ENCODE peak calls at places on chromosome 3, in nine cellular contexts. S is B cell, T is psoas muscle, L is kidney, H is mesothelial cell of epicardium, Y is Panc1, V is endodermal cell, G is NB4, J is omental fat pad. O is an unnamed sample.
A peak's percentile ranks its signal among the peaks of the same experiment; 100 is the strongest.

GRCh38 chr3:160280836-160281235 is 55.6 kb downstream of the C3orf80 start:
- DNase-seq in S (no peak), T (no peak), L (no peak), H (no peak), Y (no peak), V (no peak), G (no peak), J (no peak), O (no peak)

GRCh38 chr3:194124221-194124620 is 11.7 kb upstream of the HES1 start:
- DNase-seq in S (no peak), T (no peak), L (no peak), H (no peak), Y (no peak), V (no peak), G (no peak), J (no peak), O (no peak)

GRCh38 chr3:142912440-142913172 is 23.7 kb upstream of the PCOLCE2 start:
- DNase-seq in S (no peak), T (no peak), L (no peak), H (no peak), Y (no peak), V (no peak), G (no peak), J (no peak), O (no peak)

GRCh38 chr3:121595765-121596406 is 2.7 kb downstream of the FBXO40 start:
- DNase-seq in S (no peak), T (no peak), L (no peak), H (no peak), Y (no peak), V (no peak), G (no peak), J (no peak), O (no peak)

GRCh38 chr3:6229778-6230410 is 631.0 kb upstream of the GRM7 start:
- DNase-seq in S (no peak), T (no peak), L (no peak), H (no peak), Y (no peak), V (no peak), G (no peak), J (no peak), O (no peak)

GRCh38 chr3:126464997-126465396 is 10.7 kb downstream of the ZXDC start:
- DNase-seq in S (no peak), T (no peak), L (peak; percentile 67), H (no peak), Y (no peak), V (no peak), G (no peak), J (no peak), O (no peak)

GRCh38 chr3:71690222-71690821 is 34.9 kb downstream of the EIF4E3 start:
- DNase-seq in S (no peak), T (peak; percentile 30), L (no peak), H (no peak), Y (no peak), V (no peak), G (no peak), J (no peak), O (peak; percentile 60)

GRCh38 chr3:100002599-100003350 is 111.5 kb downstream of the FILIP1L start:
- DNase-seq in S (no peak), T (no peak), L (no peak), H (peak; percentile 27), Y (peak; percentile 93), V (no peak), G (peak; percentile 2), J (no peak), O (peak; percentile 86)

GRCh38 chr3:63863150-63864007 is at the start of the genes ATXN7 and THOC7:
- DNase-seq in S (peak; percentile 87), T (peak; percentile 78), L (peak; percentile 90), H (peak; percentile 37), Y (no peak), V (peak; percentile 88), G (peak; percentile 72), J (no peak), O (peak; percentile 52)

GRCh38 chr3:150917941-150918340 is 12.7 kb upstream of the MINDY4B start:
- DNase-seq in S (no peak), T (no peak), L (no peak), H (no peak), Y (no peak), V (no peak), G (no peak), J (no peak), O (no peak)

GRCh38 chr3:134711284-134711683 is 60.5 kb upstream of the KY start:
- DNase-seq in S (no peak), T (no peak), L (no peak), H (no peak), Y (no peak), V (no peak), G (peak; percentile 8), J (no peak), O (peak; percentile 34)

GRCh38 chr3:159964166-159964973 is 24.3 kb upstream of the IL12A start:
- DNase-seq in S (no peak), T (no peak), L (no peak), H (no peak), Y (peak; percentile 59), V (no peak), G (no peak), J (no peak), O (peak; percentile 11)

DNA sequence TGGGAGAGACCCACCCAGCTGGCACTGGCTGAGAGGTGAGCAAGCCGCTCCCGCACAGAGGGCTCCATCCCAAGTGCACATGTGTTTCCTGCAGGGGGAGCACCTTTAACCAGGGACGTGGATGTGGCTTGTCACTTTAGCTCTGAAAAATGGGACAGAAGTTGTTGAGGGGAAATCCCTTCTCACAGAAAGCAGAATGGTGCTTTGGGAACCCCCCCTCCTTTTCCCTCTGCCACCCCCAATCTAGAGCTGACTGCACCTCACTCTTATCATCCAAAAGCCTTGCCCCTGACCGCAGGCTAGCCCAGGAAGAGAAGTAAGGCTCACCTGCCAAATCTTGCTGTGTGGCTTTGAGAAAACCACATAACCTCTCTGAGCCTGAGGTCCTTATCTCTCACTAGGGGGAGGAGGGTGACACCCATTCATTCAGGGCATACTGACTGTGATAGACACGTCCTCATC is 77.9 kb downstream of the RPN1 start:
- DNase-seq in S (no peak), T (no peak), L (no peak), H (no peak), Y (no peak), V (peak; percentile 84), G (peak; percentile 46), J (no peak), O (no peak)
- TF ChIP-seq CTCF in S (no peak), T (no peak), L (peak; percentile 5), H (no peak), Y (no peak), V (peak; percentile 81), G (peak; percentile 30), J (no peak), O (peak; percentile 65)

DNA sequence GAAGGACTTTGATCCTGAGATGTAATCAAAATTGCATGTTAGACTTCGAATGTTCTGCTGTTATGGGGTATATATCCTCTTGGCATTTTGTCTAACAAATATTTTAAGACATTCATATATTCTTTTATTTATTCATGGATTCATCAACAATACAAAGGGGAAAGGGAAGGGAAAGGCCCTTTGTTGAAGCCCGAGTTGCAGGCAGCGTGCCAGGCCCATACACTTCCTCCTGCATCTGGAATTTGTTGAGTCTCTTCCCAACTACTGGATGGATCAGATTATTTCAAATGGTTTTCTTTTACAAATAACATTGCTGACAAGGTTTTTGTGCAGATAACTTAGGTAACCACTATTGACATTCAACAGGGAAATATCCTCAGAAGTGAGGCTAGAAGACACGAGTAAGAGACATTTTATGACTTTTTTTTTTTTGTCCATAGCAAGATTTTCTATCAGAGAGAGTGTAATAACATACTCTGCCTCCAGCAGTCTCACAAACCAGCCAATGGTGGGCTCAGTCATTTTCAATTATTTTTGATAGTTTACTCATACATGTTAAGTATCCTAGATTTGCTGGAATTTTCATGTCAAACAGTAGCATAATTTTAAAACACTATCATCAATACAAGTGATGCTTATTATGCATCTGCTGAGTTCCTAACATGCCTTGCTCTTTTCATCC is 94.3 kb downstream of the RPL39L start:
- DNase-seq in S (no peak), T (peak; percentile 38), L (no peak), H (no peak), Y (no peak), V (peak; percentile 5), G (no peak), J (no peak), O (no peak)
- TF ChIP-seq CTCF in S (no peak), T (no peak), L (no peak), H (peak; percentile 40), Y (no peak), V (peak; percentile 47), G (no peak), J (no peak), O (no peak)

GRCh38 chr3:175941352-175941751 is 1082.2 kb downstream of the NAALADL2 start:
- DNase-seq in S (no peak), T (no peak), L (no peak), H (no peak), Y (no peak), V (peak; percentile 84), G (peak; percentile 34), J (no peak), O (no peak)

GRCh38 chr3:175940243-175940642 is 1081.1 kb downstream of the NAALADL2 start:
- DNase-seq in S (no peak), T (no peak), L (no peak), H (no peak), Y (no peak), V (no peak), G (no peak), J (no peak), O (peak; percentile 82)

DNA sequence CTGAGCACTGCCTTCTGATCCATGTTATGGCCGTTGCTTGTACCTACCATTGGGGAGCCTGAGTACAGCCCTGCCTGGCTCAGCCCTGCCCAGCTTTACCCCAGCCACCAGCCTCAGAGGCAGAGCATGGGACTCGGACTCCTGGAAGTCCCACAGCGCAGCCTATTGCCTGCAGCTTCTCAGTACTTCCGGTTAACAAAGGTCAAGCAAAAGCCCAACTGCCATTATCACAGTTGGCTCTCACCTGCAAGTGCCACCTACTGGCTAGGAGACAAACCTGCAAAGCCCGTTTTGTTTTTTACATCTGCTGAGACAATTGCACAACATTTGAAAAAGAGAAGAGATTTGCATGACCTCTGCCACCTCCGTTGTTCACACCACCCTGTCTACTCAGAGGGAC is 1081.7 kb downstream of the NAALADL2 start:
- DNase-seq in S (no peak), T (no peak), L (no peak), H (no peak), Y (no peak), V (peak; percentile 90), G (peak; percentile 14), J (no peak), O (no peak)
- TF ChIP-seq CTCF in S (no peak), T (no peak), L (peak; percentile 24), H (no peak), Y (peak; percentile 33), V (peak; percentile 72), G (no peak), J (no peak), O (peak; percentile 20)

GRCh38 chr3:186369217-186369616 is 7.2 kb upstream of the DGKG start:
- DNase-seq in S (no peak), T (no peak), L (no peak), H (no peak), Y (no peak), V (no peak), G (no peak), J (no peak), O (no peak)
- TF ChIP-seq CTCF in S (no peak), T (no peak), L (no peak), H (no peak), Y (no peak), V (no peak), G (no peak), J (no peak), O (no peak)